ENCODE peak calls at places on chromosome 19, in nine cellular contexts. D is stomach, U is breast epithelium, K is sigmoid colon, L is GM12891, E is upper lobe of left lung, W is HCT116, Y is suprapubic skin, T is endothelial cell of umbilical vein. Z is an unnamed sample.

GRCh38 chr19:58361900-58362271 is 665 bp downstream of the ZNF497 start:
- DNase-seq in E (peak; percentile 89), D (peak; percentile 38), L (peak; percentile 68), U (peak; percentile 61), T (no peak), K (no peak), W (peak; percentile 46), Y (peak; percentile 81), Z (peak; percentile 67)

GRCh38 chr19:4115818-4116385 is 8.0 kb downstream of the MAP2K2 start:
- DNase-seq in K (no peak), U (no peak), L (no peak), D (no peak), W (no peak), T (no peak), E (no peak), Y (no peak), Z (peak; percentile 35)

GRCh38 chr19:50835103-50835784 is 1.9 kb upstream of the KLK15 start:
- DNase-seq in T (no peak), E (no peak), W (no peak), U (no peak), Y (no peak), L (no peak), K (no peak), D (no peak), Z (no peak)

GRCh38 chr19:15979293-15979692 is 30.5 kb downstream of the OR10H4 start:
- DNase-seq in D (no peak), L (no peak), E (no peak), U (no peak), T (no peak), K (no peak), W (no peak), Y (no peak), Z (no peak)

GRCh38 chr19:49758292-49758691 is 4.8 kb downstream of the TSKS start:
- DNase-seq in E (no peak), Y (no peak), U (no peak), W (no peak), T (no peak), L (no peak), K (no peak), D (no peak), Z (no peak)

GRCh38 chr19:40640744-40641143 is 39.6 kb downstream of the LTBP4 start:
- DNase-seq in D (no peak), E (no peak), L (no peak), T (peak; percentile 19), K (peak; percentile 71), W (no peak), U (no peak), Y (no peak), Z (no peak)

GRCh38 chr19:4976412-4977298 is 7.7 kb downstream of the KDM4B start:
- DNase-seq in W (no peak), E (peak; percentile 73), L (no peak), T (peak; percentile 58), K (peak; percentile 98), D (peak; percentile 53), Y (peak; percentile 91), U (peak; percentile 74), Z (no peak)

GRCh38 chr19:31676271-31677004 is 327.2 kb upstream of the TSHZ3 start:
- DNase-seq in T (no peak), K (no peak), D (no peak), E (no peak), U (no peak), L (no peak), W (no peak), Y (no peak), Z (no peak)

GRCh38 chr19:47112166-47112663 is 1.4 kb downstream of the ZC3H4 start:
- DNase-seq in T (peak; percentile 69), Y (peak; percentile 94), K (peak; percentile 96), U (peak; percentile 85), E (peak; percentile 95), L (peak; percentile 46), D (peak; percentile 83), W (no peak), Z (peak; percentile 60)

GRCh38 chr19:42089191-42089750 is 13.3 kb downstream of the ZNF574 start:
- DNase-seq in Y (no peak), D (no peak), E (peak; percentile 68), T (no peak), U (no peak), L (no peak), W (no peak), K (no peak), Z (no peak)
- TF ChIP-seq POLR2AphosphoS5 in Y (no peak), D (no peak), E (no peak), T (no peak), U (no peak), L (no peak), W (no peak), K (no peak), Z (no peak)

DNA sequence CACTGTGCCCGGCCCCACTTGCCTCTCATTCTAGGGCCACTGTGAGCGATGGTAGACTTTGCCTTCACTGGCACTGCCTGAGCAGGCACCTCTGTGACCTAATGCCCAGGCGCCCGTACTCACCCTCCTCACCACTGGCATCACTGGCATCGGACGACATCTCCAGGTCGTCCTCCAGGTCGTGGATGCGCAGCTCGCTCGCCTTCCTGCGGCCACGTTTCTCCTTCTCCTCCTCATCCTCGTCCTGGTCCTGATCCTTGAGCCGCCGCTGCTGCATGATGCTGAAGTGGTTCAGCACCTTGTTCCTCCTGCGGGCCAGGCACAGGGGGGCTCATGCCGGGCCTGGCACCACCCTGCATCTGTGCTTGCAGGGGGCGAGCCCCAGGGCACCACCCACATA is 7.5 kb upstream of the PSPN start:
- DNase-seq in L (no peak), Y (no peak), W (no peak), T (no peak), K (no peak), D (no peak), U (no peak), E (peak; percentile 68), Z (no peak)
- TF ChIP-seq POLR2A in L (no peak), Y (no peak), W (no peak), T (no peak), K (no peak), D (no peak), U (no peak), E (no peak), Z (no peak)

GRCh38 chr19:27884376-27884775 is 1328.6 kb downstream of the UQCRFS1 start:
- DNase-seq in Y (no peak), L (no peak), U (no peak), T (no peak), E (no peak), K (no peak), W (no peak), D (no peak), Z (no peak)
- TF ChIP-seq POLR2AphosphoS5 in Y (no peak), L (no peak), U (no peak), T (no peak), E (no peak), K (no peak), W (no peak), D (no peak), Z (no peak)

GRCh38 chr19:23762884-23763711 is 4.4 kb upstream of the ZNF681 start:
- DNase-seq in E (peak; percentile 95), Y (peak; percentile 93), U (peak; percentile 91), T (no peak), W (no peak), L (peak; percentile 25), D (peak; percentile 90), K (peak; percentile 83), Z (peak; percentile 19)
- TF ChIP-seq POLR2A in E (peak; percentile 68), Y (no peak), U (no peak), T (no peak), W (no peak), L (no peak), D (no peak), K (no peak), Z (peak; percentile 53)

GRCh38 chr19:7999376-7999775 is 6.1 kb downstream of the ELAVL1 start:
- DNase-seq in W (no peak), E (no peak), L (no peak), U (no peak), D (no peak), K (no peak), T (no peak), Y (no peak), Z (no peak)

GRCh38 chr19:7994923-7995682 is 10.3 kb downstream of the ELAVL1 start:
- DNase-seq in W (no peak), K (no peak), D (no peak), T (no peak), E (no peak), Y (no peak), U (no peak), L (no peak), Z (no peak)

GRCh38 chr19:7995756-7996155 is 9.7 kb downstream of the ELAVL1 start:
- DNase-seq in K (no peak), Y (no peak), T (no peak), U (no peak), D (no peak), W (no peak), E (no peak), L (no peak), Z (no peak)

GRCh38 chr19:8000298-8001038 is 5.0 kb downstream of the ELAVL1 start:
- DNase-seq in D (no peak), W (no peak), K (no peak), L (no peak), Y (no peak), E (no peak), T (no peak), U (no peak), Z (no peak)

GRCh38 chr19:7998081-7998480 is 7.4 kb downstream of the ELAVL1 start:
- DNase-seq in T (no peak), W (no peak), K (no peak), U (no peak), L (no peak), E (no peak), D (no peak), Y (no peak), Z (no peak)
- TF ChIP-seq POLR2AphosphoS5 in T (no peak), W (no peak), K (no peak), U (no peak), L (no peak), E (no peak), D (no peak), Y (no peak), Z (no peak)

DNA sequence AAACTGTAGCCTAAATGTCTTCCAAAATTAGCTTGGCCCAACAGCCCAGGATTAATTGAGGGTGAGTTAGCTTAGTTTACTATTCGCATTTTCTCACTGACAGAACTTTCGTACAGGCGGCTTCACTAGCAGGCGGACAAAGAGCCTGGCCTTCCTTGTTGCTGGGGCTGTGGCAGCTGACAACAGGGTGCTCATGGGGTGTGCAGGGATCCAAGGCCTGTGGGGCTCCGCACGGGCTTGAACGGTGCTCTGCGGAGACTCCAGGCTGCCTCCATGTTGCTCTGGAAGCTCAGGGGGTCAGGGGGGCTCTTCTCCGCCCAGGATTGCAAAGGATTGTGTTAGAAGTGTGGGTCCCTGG is 36.3 kb upstream of the DPRX start:
- DNase-seq in U (no peak), E (no peak), K (no peak), Y (no peak), D (no peak), W (no peak), T (no peak), L (no peak), Z (no peak)
- TF ChIP-seq POLR2A in U (no peak), E (no peak), K (no peak), Y (no peak), D (no peak), W (no peak), T (no peak), L (no peak), Z (no peak)

GRCh38 chr19:17946965-17947784 is 14.4 kb downstream of the CCDC124 start:
- DNase-seq in E (no peak), L (no peak), Y (no peak), T (no peak), K (no peak), D (no peak), U (no peak), W (no peak), Z (no peak)
- TF ChIP-seq POLR2AphosphoS5 in E (no peak), L (no peak), Y (no peak), T (no peak), K (no peak), D (no peak), U (no peak), W (peak; percentile 7), Z (no peak)

GRCh38 chr19:13731147-13731964 is 33.0 kb upstream of the MRI1 start:
- DNase-seq in E (peak; percentile 99), Y (peak; percentile 97), U (peak; percentile 96), D (peak; percentile 96), T (peak; percentile 97), K (peak; percentile 97), L (peak; percentile 97), W (peak; percentile 94), Z (peak; percentile 97)
- TF ChIP-seq POLR2A in E (no peak), Y (no peak), U (peak; percentile 55), D (no peak), T (peak; percentile 89), K (peak; percentile 42), L (no peak), W (peak; percentile 69), Z (peak; percentile 59)

Z was measured in GM12892.